ENCODE peak calls at places on chromosomes 13 and 19, in five cellular contexts. One of them, this sample, is unnamed.

GRCh38 chr13:43016226-43016625 is 7.2 kb upstream of the DNAJC15 start:
- DNase-seq in putamen: no peak
- DNase-seq in hypothalamus: no peak
- DNase-seq in KG1: no peak
- DNase-seq in AG09319: no peak
- DNase-seq in this sample: no peak

GRCh38 chr19:7850429-7850819 is 20.4 kb downstream of the EVI5L start:
- DNase-seq in putamen: no peak
- DNase-seq in hypothalamus: no peak
- DNase-seq in KG1: no peak
- DNase-seq in AG09319: no peak
- DNase-seq in this sample: no peak

GRCh38 chr19:2150794-2151338 is 500 bp downstream of the AP3D1 start:
- DNase-seq in putamen: no peak
- DNase-seq in hypothalamus: no peak
- DNase-seq in KG1: no peak
- DNase-seq in AG09319: no peak
- DNase-seq in this sample: peak

GRCh38 chr19:50030225-50030624 is 4.4 kb downstream of the ZNF473 start:
- DNase-seq in putamen: no peak
- DNase-seq in hypothalamus: no peak
- DNase-seq in KG1: no peak
- DNase-seq in AG09319: no peak
- DNase-seq in this sample: no peak

GRCh38 chr13:103187621-103188020 is 121.4 kb upstream of the SLC10A2 start:
- DNase-seq in putamen: no peak
- DNase-seq in hypothalamus: no peak
- DNase-seq in KG1: no peak
- DNase-seq in AG09319: no peak
- DNase-seq in this sample: no peak

GRCh38 chr19:50357178-50358100 is 8.0 kb downstream of the NAPSA start:
- DNase-seq in putamen: peak
- DNase-seq in hypothalamus: peak
- DNase-seq in KG1: peak
- DNase-seq in AG09319: no peak
- DNase-seq in this sample: peak

GRCh38 chr19:38544569-38545315 is 73.0 kb downstream of the MAP4K1 start:
- DNase-seq in putamen: no peak
- DNase-seq in hypothalamus: no peak
- DNase-seq in KG1: peak
- DNase-seq in AG09319: peak
- DNase-seq in this sample: no peak

GRCh38 chr13:54574791-54575190 is 1546.2 kb downstream of the OLFM4 start:
- DNase-seq in putamen: no peak
- DNase-seq in hypothalamus: no peak
- DNase-seq in KG1: no peak
- DNase-seq in AG09319: no peak
- DNase-seq in this sample: no peak

GRCh38 chr19:55498246-55498645 is 10.0 kb downstream of the SSC5D start:
- DNase-seq in putamen: no peak
- DNase-seq in hypothalamus: no peak
- DNase-seq in KG1: no peak
- DNase-seq in AG09319: no peak
- DNase-seq in this sample: no peak

GRCh38 chr13:100510208-100510997 is 78.2 kb downstream of the GGACT start:
- DNase-seq in putamen: no peak
- DNase-seq in hypothalamus: no peak
- DNase-seq in KG1: no peak
- DNase-seq in AG09319: no peak
- DNase-seq in this sample: no peak

GRCh38 chr13:77874406-77874805 is 44.2 kb downstream of the EDNRB start:
- DNase-seq in putamen: no peak
- DNase-seq in hypothalamus: no peak
- DNase-seq in KG1: no peak
- DNase-seq in AG09319: no peak
- DNase-seq in this sample: peak

GRCh38 chr13:113974304-113975281 is 717 bp upstream of the C13orf46 start:
- DNase-seq in putamen: no peak
- DNase-seq in hypothalamus: no peak
- DNase-seq in KG1: no peak
- DNase-seq in AG09319: no peak
- DNase-seq in this sample: no peak

GRCh38 chr19:51352783-51353360 is 10.9 kb upstream of the VSIG10L start:
- DNase-seq in putamen: no peak
- DNase-seq in hypothalamus: no peak
- DNase-seq in KG1: no peak
- DNase-seq in AG09319: no peak
- DNase-seq in this sample: no peak

GRCh38 chr19:42115219-42115618 is 17.0 kb downstream of the POU2F2 start:
- DNase-seq in putamen: no peak
- DNase-seq in hypothalamus: no peak
- DNase-seq in KG1: no peak
- DNase-seq in AG09319: no peak
- DNase-seq in this sample: no peak

GRCh38 chr13:97401421-97401820 is 32.5 kb upstream of the RAP2A start:
- DNase-seq in putamen: no peak
- DNase-seq in hypothalamus: no peak
- DNase-seq in KG1: no peak
- DNase-seq in AG09319: no peak
- DNase-seq in this sample: no peak

GRCh38 chr13:32426191-32426980 is 1.5 kb downstream of the N4BP2L1 start:
- DNase-seq in putamen: peak
- DNase-seq in hypothalamus: no peak
- DNase-seq in KG1: peak
- DNase-seq in AG09319: no peak
- DNase-seq in this sample: peak

GRCh38 chr13:36718146-36718545 is 44.3 kb downstream of the SERTM1 start:
- DNase-seq in putamen: no peak
- DNase-seq in hypothalamus: no peak
- DNase-seq in KG1: no peak
- DNase-seq in AG09319: no peak
- DNase-seq in this sample: no peak

GRCh38 chr19:35966771-35967170 is 28.2 kb upstream of the SDHAF1 start:
- DNase-seq in putamen: no peak
- DNase-seq in hypothalamus: no peak
- DNase-seq in KG1: no peak
- DNase-seq in AG09319: no peak
- DNase-seq in this sample: no peak

GRCh38 chr13:99990045-99990977 is 8.7 kb downstream of the ZIC2 start:
- DNase-seq in putamen: no peak
- DNase-seq in hypothalamus: no peak
- DNase-seq in KG1: no peak
- DNase-seq in AG09319: no peak
- DNase-seq in this sample: peak

GRCh38 chr19:29812881-29813275 is 1.1 kb downstream of the CCNE1 start:
- DNase-seq in putamen: no peak
- DNase-seq in hypothalamus: no peak
- DNase-seq in KG1: no peak
- DNase-seq in AG09319: no peak
- DNase-seq in this sample: no peak

GRCh38 chr19:48283908-48284307 is 14.0 kb downstream of the ZNF114 start:
- DNase-seq in putamen: no peak
- DNase-seq in hypothalamus: no peak
- DNase-seq in KG1: no peak
- DNase-seq in AG09319: no peak
- DNase-seq in this sample: no peak

GRCh38 chr13:24271611-24272451 is 37.5 kb upstream of the C1QTNF9 start:
- DNase-seq in putamen: peak
- DNase-seq in hypothalamus: peak
- DNase-seq in KG1: peak
- DNase-seq in AG09319: no peak
- DNase-seq in this sample: peak

GRCh38 chr19:30068528-30069395 is 126.7 kb downstream of the URI1 start:
- DNase-seq in putamen: no peak
- DNase-seq in hypothalamus: no peak
- DNase-seq in KG1: no peak
- DNase-seq in AG09319: no peak
- DNase-seq in this sample: no peak

GRCh38 chr13:25980255-25980654 is 71.6 kb downstream of the SHISA2 start:
- DNase-seq in putamen: no peak
- DNase-seq in hypothalamus: no peak
- DNase-seq in KG1: no peak
- DNase-seq in AG09319: no peak
- DNase-seq in this sample: peak

GRCh38 chr13:44044544-44045178 is 165.0 kb downstream of the LACC1 start:
- DNase-seq in putamen: no peak
- DNase-seq in hypothalamus: no peak
- DNase-seq in KG1: no peak
- DNase-seq in AG09319: no peak
- DNase-seq in this sample: no peak

GRCh38 chr13:97851269-97851668 is 102.2 kb upstream of the IPO5 start:
- DNase-seq in putamen: no peak
- DNase-seq in hypothalamus: no peak
- DNase-seq in KG1: no peak
- DNase-seq in AG09319: no peak
- DNase-seq in this sample: no peak

GRCh38 chr19:32363632-32364031 is 18.2 kb downstream of the ZNF507 start:
- DNase-seq in putamen: peak
- DNase-seq in hypothalamus: no peak
- DNase-seq in KG1: no peak
- DNase-seq in AG09319: no peak
- DNase-seq in this sample: peak

GRCh38 chr19:18995804-18996241 is 37.5 kb downstream of the SUGP2 start:
- DNase-seq in putamen: peak
- DNase-seq in hypothalamus: peak
- DNase-seq in KG1: no peak
- DNase-seq in AG09319: peak
- DNase-seq in this sample: peak

GRCh38 chr13:65468628-65469027 is 1761.5 kb downstream of the PCDH9 start:
- DNase-seq in putamen: no peak
- DNase-seq in hypothalamus: no peak
- DNase-seq in KG1: no peak
- DNase-seq in AG09319: no peak
- DNase-seq in this sample: no peak

GRCh38 chr13:106038752-106039151 is 496.7 kb downstream of the EFNB2 start:
- DNase-seq in putamen: no peak
- DNase-seq in hypothalamus: no peak
- DNase-seq in KG1: no peak
- DNase-seq in AG09319: no peak
- DNase-seq in this sample: no peak

GRCh38 chr13:114099191-114099590 is 33.2 kb downstream of the RASA3 start:
- DNase-seq in putamen: no peak
- DNase-seq in hypothalamus: no peak
- DNase-seq in KG1: no peak
- DNase-seq in AG09319: peak
- DNase-seq in this sample: no peak

GRCh38 chr13:74203576-74203975 is 69.4 kb upstream of the KLF12 start:
- DNase-seq in putamen: no peak
- DNase-seq in hypothalamus: no peak
- DNase-seq in KG1: no peak
- DNase-seq in AG09319: peak
- DNase-seq in this sample: no peak

This sample was measured in Ammon's horn.